ENCODE peak calls at places on chromosomes 11 and 22, in eight cellular contexts. H is mammary epithelial cell, L is PC-9, X is heart left ventricle, I is ovary, T is left ventricle myocardium inferior, P is heart right ventricle, K is spleen. O is an unnamed sample.

GRCh38 chr11:2944953-2945756 is 15.9 kb upstream of the PHLDA2 start:
- DNase-seq in X (peak; percentile 94), H (peak; percentile 62), K (peak; percentile 92), L (no peak), I (peak; percentile 93), P (peak; percentile 87), T (peak; percentile 91), O (peak; percentile 61)

GRCh38 chr22:22558972-22559603 is at the start of gene PRAME:
- DNase-seq in T (peak; percentile 38), P (peak; percentile 39), H (no peak), K (peak; percentile 88), X (peak; percentile 46), L (no peak), I (peak; percentile 82), O (peak; percentile 71)

GRCh38 chr22:50656122-50657070 is 16.2 kb upstream of the SHANK3 start:
- DNase-seq in L (peak; percentile 92), P (peak; percentile 30), T (no peak), K (peak; percentile 83), I (no peak), X (peak; percentile 80), H (no peak), O (no peak)

GRCh38 chr11:96213500-96213899 is 129.5 kb downstream of the MAML2 start:
- DNase-seq in I (no peak), K (no peak), L (no peak), H (no peak), P (no peak), X (no peak), T (no peak), O (no peak)

GRCh38 chr11:113553235-113553634 is 78.0 kb upstream of the DRD2 start:
- DNase-seq in X (no peak), H (peak; percentile 85), I (no peak), P (no peak), L (no peak), K (no peak), T (no peak), O (no peak)

GRCh38 chr11:69122642-69123431 is 32.9 kb upstream of the SMIM38 start:
- DNase-seq in I (peak; percentile 59), P (peak; percentile 71), K (peak; percentile 73), X (peak; percentile 87), L (peak; percentile 100), H (peak; percentile 85), T (peak; percentile 71), O (peak; percentile 39)

GRCh38 chr11:128394436-128395089 is 192.8 kb downstream of the ETS1 start:
- DNase-seq in I (peak; percentile 67), P (peak; percentile 41), L (no peak), X (peak; percentile 40), H (no peak), K (no peak), T (no peak), O (no peak)

GRCh38 chr11:2304156-2305139 is 2.6 kb downstream of the TSPAN32 start:
- DNase-seq in I (peak; percentile 40), T (no peak), X (no peak), H (no peak), K (peak; percentile 76), L (no peak), P (no peak), O (no peak)

GRCh38 chr11:73172992-73173656 is 31.0 kb upstream of the FCHSD2 start:
- DNase-seq in K (no peak), L (no peak), X (no peak), H (no peak), P (no peak), I (peak; percentile 17), T (no peak), O (no peak)

GRCh38 chr11:19428206-19429001 is 187.7 kb upstream of the E2F8 start:
- DNase-seq in K (no peak), P (no peak), I (no peak), T (no peak), H (peak; percentile 71), X (no peak), L (peak; percentile 92), O (no peak)

GRCh38 chr11:133576351-133576750 is 44.0 kb upstream of the OPCML start:
- DNase-seq in H (no peak), L (no peak), K (no peak), P (peak; percentile 13), X (no peak), I (no peak), T (no peak), O (no peak)

GRCh38 chr11:56714206-56714605 is 15.3 kb downstream of the OR9G1 start:
- DNase-seq in T (no peak), K (no peak), L (no peak), H (peak; percentile 57), P (no peak), I (no peak), X (no peak), O (no peak)

GRCh38 chr11:68804786-68805185 is 36.9 kb downstream of the CPT1A start:
- DNase-seq in K (no peak), L (no peak), H (no peak), I (no peak), T (no peak), X (no peak), P (no peak), O (no peak)

GRCh38 chr22:33210129-33210784 is 152.1 kb upstream of the SYN3 start:
- DNase-seq in L (no peak), P (no peak), H (peak; percentile 24), K (no peak), I (no peak), X (no peak), T (no peak), O (no peak)

GRCh38 chr11:118610773-118611432 is 3.5 kb downstream of the PHLDB1 start:
- DNase-seq in K (peak; percentile 95), L (no peak), H (peak; percentile 68), I (peak; percentile 89), X (peak; percentile 86), P (peak; percentile 86), T (peak; percentile 85), O (peak; percentile 79)

GRCh38 chr22:20198527-20199319 is 47.9 kb upstream of the CCDC188 start:
- DNase-seq in L (no peak), X (no peak), I (no peak), H (no peak), K (no peak), P (no peak), T (no peak), O (no peak)

GRCh38 chr11:46200537-46201281 is 76.8 kb upstream of the CREB3L1 start:
- DNase-seq in X (no peak), H (peak; percentile 22), I (no peak), P (no peak), L (no peak), T (no peak), K (no peak), O (no peak)

GRCh38 chr11:127939000-127939399 is 648.4 kb downstream of the ETS1 start:
- DNase-seq in L (no peak), H (peak; percentile 75), K (no peak), P (no peak), I (no peak), X (no peak), T (no peak), O (no peak)

GRCh38 chr11:102111787-102112653 is 1.8 kb downstream of the YAP1 start:
- DNase-seq in H (peak; percentile 93), I (no peak), K (no peak), L (peak; percentile 98), X (peak; percentile 26), P (no peak), T (no peak), O (peak; percentile 55)

GRCh38 chr11:17978553-17979287 is 34.1 kb downstream of the SERGEF start:
- DNase-seq in L (peak; percentile 48), I (peak; percentile 36), H (peak; percentile 39), K (no peak), T (peak; percentile 42), X (peak; percentile 49), P (peak; percentile 46), O (no peak)

GRCh38 chr11:120655589-120655988 is 144.0 kb downstream of the GRIK4 start:
- DNase-seq in H (no peak), T (no peak), L (no peak), I (no peak), K (no peak), X (no peak), P (no peak), O (no peak)

GRCh38 chr22:45441158-45441557 is 27.7 kb downstream of the RIBC2 start:
- DNase-seq in T (peak; percentile 53), L (peak; percentile 81), P (peak; percentile 44), K (no peak), H (peak; percentile 46), I (peak; percentile 78), X (peak; percentile 64), O (peak; percentile 20)
- H3K4me1 ChIP-seq in T (no peaks in the 10 kb centered on the region), L (peaks cover 47% of the 10 kb centered on the region), P (no peaks in the 10 kb centered on the region), K (peaks cover under 1% of the 10 kb centered on the region), H (no peaks in the 10 kb centered on the region), I (no peaks in the 10 kb centered on the region), X (no peaks in the 10 kb centered on the region), O (no peaks in the 10 kb centered on the region)

DNA sequence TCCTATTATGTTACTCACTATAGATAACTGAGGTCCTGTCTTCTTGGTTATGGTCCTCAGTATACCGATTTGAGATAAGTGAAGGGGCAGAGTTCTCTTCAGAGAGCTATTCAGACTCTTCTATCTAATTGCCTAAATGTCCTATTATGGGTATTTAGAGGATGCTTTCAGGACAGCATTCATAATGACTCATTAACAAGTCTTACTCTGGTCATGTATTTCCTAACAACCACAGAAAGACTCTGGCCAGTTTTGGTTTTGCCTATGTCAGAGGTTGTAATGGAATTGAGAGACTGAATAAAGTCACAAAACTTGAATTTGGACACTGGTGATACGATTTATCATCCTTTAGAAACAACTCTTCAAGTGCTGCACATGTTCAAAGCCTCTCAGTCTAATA is 1233.0 kb downstream of the JRKL start:
- DNase-seq in X (no peak), K (no peak), L (no peak), H (peak; percentile 6), T (no peak), P (no peak), I (no peak), O (no peak)
- H3K27ac ChIP-seq in X (no peak overlapping the region), K (no peak overlapping the region), L (no peak overlapping the region), H (no peak overlapping the region), T (no peak overlapping the region), P (no peak overlapping the region), I (no peak overlapping the region), O (no peak overlapping the region)

GRCh38 chr11:123300874-123301695 is 106.0 kb upstream of the CLMP start:
- DNase-seq in L (peak; percentile 42), P (no peak), X (no peak), I (no peak), H (peak; percentile 30), K (no peak), T (no peak), O (no peak)
- H3K4me1 ChIP-seq in L (peaks cover 23% of the 10 kb centered on the region), P (no peaks in the 10 kb centered on the region), X (no peaks in the 10 kb centered on the region), I (no peaks in the 10 kb centered on the region), H (peaks cover 12% of the 10 kb centered on the region), K (peaks cover 43% of the 10 kb centered on the region), T (peaks cover 40% of the 10 kb centered on the region), O (peaks cover 46% of the 10 kb centered on the region)

DNA sequence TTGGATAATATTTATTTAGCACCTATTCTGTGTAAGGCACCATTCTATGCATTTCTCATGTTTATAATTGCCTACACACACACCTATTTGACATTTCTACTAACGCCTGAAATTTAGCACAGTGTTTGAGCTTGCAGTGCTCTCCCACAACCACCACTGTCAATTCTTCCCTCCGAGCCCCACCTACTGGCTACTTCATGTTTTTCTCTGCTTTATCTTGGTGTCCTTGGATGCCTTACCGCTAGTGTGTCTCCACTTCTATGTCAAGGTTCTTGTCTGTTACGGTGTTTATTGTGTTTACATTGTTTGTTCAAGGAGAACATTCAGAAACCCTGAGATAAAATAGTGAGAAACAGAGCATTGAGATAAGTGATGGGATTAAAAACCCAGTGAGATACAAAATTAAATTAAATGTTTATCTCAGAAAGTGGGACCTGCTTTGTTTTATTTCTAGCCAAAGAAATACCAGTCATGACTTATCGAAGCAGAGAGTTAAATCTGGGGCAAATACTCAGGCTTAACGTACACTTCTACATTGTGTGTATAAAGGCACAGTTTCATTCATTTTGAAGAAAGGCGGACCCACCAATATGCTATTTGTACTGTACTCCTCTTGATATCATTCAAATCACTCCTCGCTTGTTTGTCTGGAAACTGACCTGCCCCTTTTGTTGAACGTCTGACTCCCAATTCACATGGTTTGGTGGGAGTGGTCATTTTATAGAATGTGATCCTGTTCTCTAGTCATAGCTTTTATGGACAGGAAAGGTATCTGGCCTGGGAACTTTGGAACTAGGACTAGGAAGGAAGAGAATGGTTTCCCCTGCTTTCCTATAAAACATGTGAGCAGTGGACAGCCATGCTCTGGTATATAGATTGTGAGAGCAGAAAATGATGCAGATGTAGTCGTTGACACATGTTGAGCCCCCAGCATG is 39.2 kb upstream of the SLC36A4 start:
- DNase-seq in I (no peak), X (no peak), L (peak; percentile 39), K (no peak), T (no peak), H (peak; percentile 8), P (no peak), O (peak; percentile 12)
- H3K27ac ChIP-seq in I (no peak overlapping the region), X (no peak overlapping the region), L (no peak overlapping the region), K (no peak overlapping the region), T (no peak overlapping the region), H (no peak overlapping the region), P (no peak overlapping the region), O (no peak overlapping the region)